ENCODE peak calls at places on chromosomes 7 and 10, in five cellular contexts. T is stomach, H is Panc1, V is foreskin fibroblast, C is choroid plexus epithelial cell. G is an unnamed sample.
A peak's percentile ranks its signal among the peaks of the same experiment; 100 is the strongest.

GRCh38 chr10:48589266-48589665 is 15.6 kb downstream of the ARHGAP22 start:
- DNase-seq in H (no peak), C (peak; percentile 82), T (no peak), V (peak; percentile 97), G (peak; percentile 98)

GRCh38 chr10:13615650-13616049 is 28.9 kb downstream of the PRPF18 start:
- DNase-seq in C (no peak), H (no peak), T (no peak), V (no peak), G (no peak)

GRCh38 chr7:45267262-45267661 is 109.7 kb downstream of the RAMP3 start:
- DNase-seq in T (no peak), H (no peak), C (no peak), V (no peak), G (no peak)

GRCh38 chr7:120864146-120864920 is 6.4 kb upstream of the TSPAN12 start:
- DNase-seq in C (no peak), H (no peak), V (no peak), T (no peak), G (no peak)

GRCh38 chr10:23368816-23369640 is 24.4 kb upstream of the C10orf67 start:
- DNase-seq in V (no peak), T (no peak), H (no peak), C (no peak), G (no peak)

GRCh38 chr10:5534051-5534821 is 9.5 kb downstream of the CALML3 start:
- DNase-seq in H (no peak), T (peak; percentile 47), V (no peak), C (no peak), G (peak; percentile 68)

GRCh38 chr7:28755255-28755654 is 202.9 kb downstream of the TRIL start:
- DNase-seq in H (no peak), T (no peak), V (peak; percentile 65), C (no peak), G (peak; percentile 18)

GRCh38 chr7:127413326-127413725 is 20.8 kb upstream of the ZNF800 start:
- DNase-seq in C (no peak), V (no peak), T (no peak), H (no peak), G (no peak)

GRCh38 chr10:80497187-80498038 is 40.3 kb upstream of the SH2D4B start:
- DNase-seq in T (peak; percentile 26), C (peak; percentile 72), V (peak; percentile 72), H (no peak), G (no peak)

GRCh38 chr7:120168066-120168465 is 104.9 kb upstream of the KCND2 start:
- DNase-seq in T (no peak), H (no peak), V (no peak), C (peak; percentile 9), G (peak; percentile 40)

GRCh38 chr10:15136129-15136726 is 32.3 kb downstream of the NMT2 start:
- DNase-seq in V (no peak), H (no peak), C (no peak), T (no peak), G (no peak)

GRCh38 chr7:135747366-135747765 is 1.2 kb downstream of the FAM180A start:
- DNase-seq in V (no peak), C (no peak), H (no peak), T (no peak), G (no peak)

GRCh38 chr7:118169146-118169545 is 14.8 kb upstream of the LSM8 start:
- DNase-seq in H (no peak), V (no peak), T (no peak), C (peak; percentile 32), G (peak; percentile 29)

GRCh38 chr7:1538544-1539345 is 8.2 kb downstream of the MAFK start:
- DNase-seq in C (no peak), H (no peak), T (no peak), V (no peak), G (no peak)

GRCh38 chr10:122531935-122532334 is 28.6 kb upstream of the DMBT1 start:
- DNase-seq in T (no peak), C (no peak), V (no peak), H (no peak), G (peak; percentile 17)

GRCh38 chr10:122526892-122527291 is 33.7 kb upstream of the DMBT1 start:
- DNase-seq in C (no peak), V (no peak), H (no peak), T (no peak), G (no peak)

GRCh38 chr10:122532601-122533266 is 27.8 kb upstream of the DMBT1 start:
- DNase-seq in T (no peak), C (no peak), V (no peak), H (no peak), G (no peak)

GRCh38 chr10:122531261-122531660 is 29.3 kb upstream of the DMBT1 start:
- DNase-seq in V (no peak), H (no peak), T (no peak), C (no peak), G (no peak)

GRCh38 chr10:122530177-122530576 is 30.4 kb upstream of the DMBT1 start:
- DNase-seq in V (no peak), C (no peak), T (no peak), H (no peak), G (no peak)
- TF ChIP-seq CTCF in V (no peak), C (no peak), T (no peak), H (no peak), G (no peak)

GRCh38 chr10:19815036-19815435 is 1.2 kb upstream of the PLXDC2 start:
- DNase-seq in T (no peak), C (no peak), H (no peak), V (no peak), G (no peak)

GRCh38 chr10:19816420-19817250 is at the start of gene PLXDC2:
- DNase-seq in C (peak; percentile 73), T (no peak), V (peak; percentile 23), H (no peak), G (peak; percentile 47)

GRCh38 chr10:19819419-19820033 is 3.3 kb downstream of the PLXDC2 start:
- DNase-seq in H (peak; percentile 15), C (peak; percentile 76), T (no peak), V (peak; percentile 12), G (peak; percentile 85)

GRCh38 chr10:19815478-19816419 is 483 bp upstream of the PLXDC2 start:
- DNase-seq in C (peak; percentile 80), V (no peak), T (peak; percentile 35), H (no peak), G (no peak)

DNA sequence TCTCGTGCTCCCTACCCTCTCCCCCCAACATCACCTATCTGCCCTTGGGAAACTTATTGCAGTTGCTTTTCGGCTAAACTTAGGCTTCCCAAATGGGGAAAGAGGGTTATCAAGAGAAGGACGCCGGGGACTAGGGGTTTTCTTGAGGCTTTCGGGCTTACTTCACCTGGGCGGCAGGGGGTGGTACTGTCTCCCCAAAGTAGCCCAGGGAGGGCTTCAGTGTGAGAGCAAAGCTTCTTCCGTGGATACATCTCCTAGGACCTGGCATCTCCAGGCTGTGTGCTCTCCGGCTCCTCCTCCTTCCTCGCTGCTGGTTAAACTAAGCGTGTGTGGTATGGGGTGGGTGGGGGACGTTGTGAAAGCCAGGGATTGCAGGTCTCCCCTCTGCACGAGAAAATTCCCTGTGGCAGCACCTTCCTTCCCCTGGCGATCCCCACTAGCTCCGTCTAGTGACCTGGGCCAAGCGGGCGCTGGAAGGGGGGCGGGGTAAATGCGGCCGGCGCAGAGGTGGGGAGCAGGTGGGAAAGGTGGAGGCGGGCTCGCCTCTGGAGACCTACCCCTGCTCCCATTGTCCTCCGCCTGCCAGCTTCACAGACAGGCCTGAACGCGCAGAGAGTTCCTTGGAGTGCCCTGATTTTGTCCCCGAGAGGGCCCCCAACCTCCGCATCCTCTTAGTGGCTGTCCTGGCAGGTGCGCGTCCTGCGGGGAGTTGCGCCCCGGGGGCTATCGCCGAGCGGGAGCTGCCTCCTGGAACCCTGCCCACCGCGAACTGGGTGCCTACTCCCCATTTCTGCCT is 1.2 kb downstream of the PLXDC2 start:
- DNase-seq in V (no peak), H (no peak), T (no peak), C (peak; percentile 48), G (no peak)
- TF ChIP-seq CTCF in V (no peak), H (no peak), T (no peak), C (peak; percentile 40), G (no peak)

DNA sequence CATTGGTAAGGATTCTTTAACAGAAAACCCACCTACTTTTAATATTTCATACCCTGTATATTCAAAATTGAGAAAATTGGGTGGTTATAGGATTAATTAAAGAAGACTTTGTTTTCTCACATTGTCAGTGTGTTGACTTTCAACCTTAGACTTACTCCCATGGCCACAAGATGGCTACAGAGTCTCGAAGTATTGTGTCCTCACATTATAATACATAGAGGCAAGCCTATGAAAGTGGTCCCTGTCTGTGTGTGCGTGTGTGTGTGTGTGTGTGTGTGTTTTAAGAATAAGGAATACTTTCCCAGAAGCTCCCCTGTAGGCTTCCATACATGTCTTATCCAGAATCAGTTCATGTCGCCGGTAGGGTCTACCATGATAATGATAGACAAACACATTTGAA is 180.0 kb downstream of the PHF14 start:
- DNase-seq in T (no peak), H (no peak), C (peak; percentile 9), V (no peak), G (no peak)
- TF ChIP-seq CTCF in T (no peak), H (peak; percentile 25), C (peak; percentile 6), V (no peak), G (no peak)

GRCh38 chr7:116185956-116186355 is 24.4 kb upstream of the TES start:
- DNase-seq in C (no peak), V (no peak), T (no peak), H (no peak), G (peak; percentile 27)

GRCh38 chr7:116177009-116177408 is 33.3 kb upstream of the TES start:
- DNase-seq in V (no peak), T (no peak), H (no peak), C (peak; percentile 95), G (peak; percentile 87)

GRCh38 chr7:116182023-116182422 is 28.3 kb upstream of the TES start:
- DNase-seq in V (no peak), C (no peak), H (no peak), T (no peak), G (no peak)

GRCh38 chr7:116185450-116185849 is 24.9 kb upstream of the TES start:
- DNase-seq in V (no peak), T (no peak), H (no peak), C (no peak), G (no peak)

GRCh38 chr7:116180302-116180701 is 30.0 kb upstream of the TES start:
- DNase-seq in T (no peak), C (peak; percentile 85), V (peak; percentile 43), H (peak; percentile 73), G (peak; percentile 63)
- TF ChIP-seq CTCF in T (peak; percentile 88), C (peak; percentile 79), V (peak; percentile 70), H (peak; percentile 79), G (peak; percentile 68)

DNA sequence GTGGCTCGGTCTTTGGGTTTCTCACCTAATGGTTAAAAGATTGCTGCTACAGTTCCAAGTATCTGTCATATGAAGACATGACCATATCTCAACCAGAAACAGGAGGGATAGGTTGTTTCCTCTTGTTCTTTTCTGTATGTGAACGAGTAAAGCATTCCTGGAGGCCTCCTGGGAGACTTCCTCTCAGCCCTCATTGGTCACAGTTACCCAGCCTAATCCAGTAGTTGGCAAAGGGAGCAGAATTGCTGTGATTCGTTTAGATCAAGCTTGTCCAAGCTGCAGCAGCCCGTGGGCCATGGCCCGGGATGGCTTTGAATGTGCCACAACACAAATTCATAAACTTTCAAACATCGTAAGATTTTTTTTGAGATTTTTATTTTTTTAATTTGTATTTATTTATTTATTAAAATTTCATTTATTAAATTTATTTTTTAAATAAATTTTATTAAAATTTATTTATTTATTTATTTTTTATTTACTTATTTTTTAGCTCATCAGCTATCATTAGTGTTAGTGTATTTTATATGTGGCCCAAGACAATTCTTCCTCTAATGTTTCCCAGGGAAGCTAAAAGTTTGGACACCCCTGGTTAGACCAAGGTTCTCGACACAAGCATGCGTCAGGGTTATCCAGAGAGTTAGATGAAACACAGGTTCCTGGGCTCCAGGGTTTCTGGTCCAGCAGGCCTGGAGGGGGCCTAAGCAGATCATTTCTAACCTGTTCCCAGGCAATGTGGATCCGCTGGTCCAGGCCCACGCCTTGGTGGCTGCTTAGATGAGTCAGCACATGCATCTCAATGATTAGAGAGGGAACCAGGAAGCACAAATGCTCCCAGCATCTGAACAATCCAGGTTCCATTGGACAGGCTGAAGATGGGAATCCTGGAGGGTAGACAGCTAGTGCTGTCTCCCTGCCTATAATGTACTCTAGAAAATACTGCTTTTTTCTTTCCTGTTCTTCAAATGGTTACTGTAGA is 25.6 kb downstream of the CDC123 start:
- DNase-seq in H (no peak), V (no peak), T (no peak), C (peak; percentile 20), G (peak; percentile 44)
- TF ChIP-seq CTCF in H (no peak), V (no peak), T (no peak), C (no peak), G (no peak)